ENCODE peak calls at places on chromosome 9, in nine cellular contexts. R is mesothelial cell of epicardium; K is GM19239; N is left cardiac atrium; J is HFFc6; T is brain pericyte; U is EH; W is activated T-helper 9 cell treated with anti-CD3 and anti-CD28 coated beads, Interleukin-2, amount 50 U/mL, for 16 hours; F is iPS-NIHi11. M is an unnamed sample.

GRCh38 chr9:113456235-113456634 is 7.3 kb upstream of the RGS3 start:
- DNase-seq in J (peak; percentile 36), K (no peak), U (peak; percentile 72), R (no peak), N (no peak), F (no peak), T (no peak), W (no peak), M (no peak)

GRCh38 chr9:78958887-78959286 is 612.9 kb upstream of the TLE4 start:
- DNase-seq in F (peak; percentile 19), U (no peak), W (no peak), K (no peak), T (no peak), R (no peak), J (no peak), N (no peak), M (no peak)

GRCh38 chr9:33380390-33381094 is 21.8 kb downstream of the AQP7 start:
- DNase-seq in R (no peak), J (no peak), K (no peak), F (no peak), W (no peak), T (no peak), N (no peak), U (no peak), M (no peak)

GRCh38 chr9:132977626-132978450 is 656 bp upstream of the GFI1B start:
- DNase-seq in W (peak; percentile 47), J (peak; percentile 30), N (peak; percentile 51), F (peak; percentile 82), K (peak; percentile 61), T (no peak), U (peak; percentile 47), R (peak; percentile 64), M (peak; percentile 10)

GRCh38 chr9:113257863-113258262 is 17.5 kb downstream of the CDC26 start:
- DNase-seq in K (no peak), W (no peak), U (no peak), F (no peak), T (no peak), J (no peak), N (no peak), R (no peak), M (no peak)

GRCh38 chr9:126375386-126375785 is 48.8 kb downstream of the MVB12B start:
- DNase-seq in N (no peak), F (no peak), U (peak; percentile 59), T (no peak), R (no peak), K (no peak), J (no peak), W (no peak), M (no peak)

GRCh38 chr9:120152295-120152694 is 427.7 kb downstream of the CDK5RAP2 start:
- DNase-seq in K (no peak), W (no peak), F (peak; percentile 78), U (no peak), R (no peak), T (no peak), J (no peak), N (peak; percentile 26), M (no peak)

GRCh38 chr9:125805057-125805456 is 57.9 kb downstream of the PBX3 start:
- DNase-seq in F (no peak), J (peak; percentile 67), R (no peak), K (no peak), W (no peak), T (no peak), U (peak; percentile 94), N (no peak), M (no peak)

GRCh38 chr9:96418920-96419690 is 935 bp upstream of the ZNF367 start:
- DNase-seq in T (no peak), K (no peak), W (peak; percentile 34), R (no peak), F (peak; percentile 75), N (peak; percentile 78), J (peak; percentile 33), U (peak; percentile 66), M (no peak)

GRCh38 chr9:81317939-81318338 is 371.4 kb downstream of the TLE1 start:
- DNase-seq in U (peak; percentile 1), F (no peak), W (no peak), N (no peak), J (no peak), T (no peak), K (no peak), R (no peak), M (no peak)

GRCh38 chr9:28774433-28775029 is 1201.2 kb upstream of the C9orf72 start:
- DNase-seq in W (no peak), R (no peak), J (no peak), U (no peak), N (no peak), T (no peak), F (peak; percentile 30), K (no peak), M (no peak)

GRCh38 chr9:98445576-98445975 is 190.1 kb upstream of the TBC1D2 start:
- DNase-seq in F (no peak), N (no peak), W (no peak), R (no peak), T (no peak), J (no peak), U (no peak), K (no peak), M (no peak)

GRCh38 chr9:22211588-22212360 is 202.7 kb upstream of the CDKN2B start:
- DNase-seq in N (no peak), K (no peak), R (no peak), F (no peak), W (no peak), U (peak; percentile 96), T (peak; percentile 74), J (peak; percentile 95), M (peak; percentile 89)

GRCh38 chr9:134637696-134638502 is 3.7 kb upstream of the COL5A1 start:
- DNase-seq in W (no peak), R (no peak), F (no peak), J (no peak), T (no peak), U (no peak), K (no peak), N (peak; percentile 9), M (no peak)

GRCh38 chr9:69715096-69715495 is 42.9 kb upstream of the APBA1 start:
- DNase-seq in R (no peak), T (no peak), J (no peak), U (no peak), K (no peak), F (no peak), N (no peak), W (no peak), M (no peak)

GRCh38 chr9:125262217-125262991 is 778 bp downstream of the GAPVD1 start:
- DNase-seq in T (no peak), F (no peak), K (no peak), N (no peak), W (no peak), J (peak; percentile 15), R (no peak), U (no peak), M (no peak)

GRCh38 chr9:137670391-137671195 is 51.8 kb downstream of the EHMT1 start:
- DNase-seq in T (no peak), R (no peak), F (peak; percentile 67), U (no peak), N (no peak), K (no peak), W (no peak), J (no peak), M (no peak)

GRCh38 chr9:124771867-124772621 is 933 bp upstream of the NR6A1 start:
- DNase-seq in J (peak; percentile 24), F (peak; percentile 80), N (peak; percentile 72), R (peak; percentile 83), T (no peak), W (no peak), K (no peak), U (peak; percentile 75), M (no peak)

GRCh38 chr9:123954921-123955320 is 25.0 kb upstream of the DENND1A start:
- DNase-seq in K (no peak), T (no peak), F (no peak), U (peak; percentile 13), N (no peak), R (no peak), J (peak; percentile 15), W (no peak), M (no peak)

GRCh38 chr9:115691097-115691496 is 462.5 kb upstream of the PAPPA start:
- DNase-seq in F (no peak), J (peak; percentile 98), W (no peak), N (no peak), K (no peak), R (no peak), T (peak; percentile 54), U (peak; percentile 99), M (no peak)

GRCh38 chr9:137376386-137376785 is 46.6 kb downstream of the EXD3 start:
- DNase-seq in N (no peak), T (no peak), F (no peak), R (no peak), W (no peak), K (no peak), J (no peak), U (no peak), M (no peak)

GRCh38 chr9:5085993-5086392 is 99.4 kb downstream of the INSL6 start:
- DNase-seq in J (no peak), T (no peak), N (no peak), R (no peak), F (no peak), U (no peak), W (no peak), K (no peak), M (no peak)

GRCh38 chr9:127091526-127091925 is 30.9 kb downstream of the ANGPTL2 start:
- DNase-seq in U (no peak), R (no peak), K (no peak), F (no peak), N (no peak), T (no peak), W (no peak), J (no peak), M (no peak)

GRCh38 chr9:137068539-137069507 is 1.5 kb downstream of the SAPCD2 start:
- DNase-seq in R (no peak), W (no peak), N (no peak), J (no peak), F (no peak), T (no peak), K (no peak), U (no peak), M (no peak)

GRCh38 chr9:5493597-5494511 is 16.5 kb upstream of the PDCD1LG2 start:
- DNase-seq in R (no peak), J (peak; percentile 90), F (no peak), W (no peak), T (no peak), N (peak; percentile 34), U (peak; percentile 92), K (no peak), M (no peak)

GRCh38 chr9:129894106-129894823 is 59.0 kb downstream of the USP20 start:
- DNase-seq in T (no peak), R (no peak), F (no peak), J (no peak), W (no peak), N (no peak), U (no peak), K (no peak), M (no peak)

GRCh38 chr9:120740135-120740534 is 25.9 kb upstream of the MEGF9 start:
- DNase-seq in F (no peak), J (no peak), U (peak; percentile 31), T (no peak), R (no peak), K (no peak), N (no peak), W (no peak), M (no peak)

GRCh38 chr9:36922548-36922947 is 111.5 kb downstream of the PAX5 start:
- DNase-seq in K (no peak), F (no peak), U (peak; percentile 10), T (no peak), W (no peak), J (no peak), R (no peak), N (no peak), M (no peak)

GRCh38 chr9:2764371-2764770 is 47.1 kb downstream of the KCNV2 start:
- DNase-seq in F (no peak), R (no peak), U (peak; percentile 39), J (no peak), K (no peak), W (no peak), N (no peak), T (no peak), M (no peak)

GRCh38 chr9:99039388-99040182 is 65.3 kb upstream of the TGFBR1 start:
- DNase-seq in W (no peak), N (no peak), F (no peak), U (peak; percentile 50), J (peak; percentile 24), T (no peak), K (no peak), R (no peak), M (no peak)

GRCh38 chr9:123344273-123345096 is 11.5 kb upstream of the CRB2 start:
- DNase-seq in N (no peak), R (no peak), J (no peak), K (no peak), W (no peak), F (no peak), T (no peak), U (no peak), M (no peak)

M was measured in smooth muscle cell of the brain vasculature.